ENCODE peak calls at places on chromosomes 2 and 18, in seven cellular contexts. K is H9; Z is lower lobe of right lung; V is heart right ventricle; Q is PC-9; X is CD8-positive, alpha-beta memory T cell; J is cardiac muscle cell. D is an unnamed sample. For H3K4me1, the result is how much of the 10 kb centered on the place peaks cover.

GRCh38 chr2:103179800-103180199 is 418.0 kb downstream of the TMEM182 start:
- DNase-seq in Z (no peak), K (no peak), X (no peak), Q (no peak), J (no peak), V (no peak), D (no peak)

GRCh38 chr2:236676131-236676873 is 106.7 kb downstream of the ACKR3 start:
- DNase-seq in V (no peak), X (no peak), Q (no peak), Z (no peak), J (no peak), K (no peak), D (peak)

GRCh38 chr2:112304298-112304941 is 29.0 kb downstream of the ZC3H6 start:
- DNase-seq in Z (no peak), K (no peak), J (no peak), V (no peak), Q (no peak), X (no peak), D (no peak)

GRCh38 chr18:61107107-61107506 is 226.1 kb upstream of the CDH20 start:
- DNase-seq in Z (no peak), Q (no peak), J (no peak), X (no peak), K (no peak), V (no peak), D (no peak)

GRCh38 chr2:118714115-118714514 is 133.3 kb downstream of the EN1 start:
- DNase-seq in X (no peak), J (no peak), Z (no peak), Q (no peak), K (no peak), V (no peak), D (no peak)

GRCh38 chr2:230866704-230867561 is 2.2 kb downstream of the ITM2C start:
- DNase-seq in V (no peak), J (peak), Q (no peak), K (no peak), X (peak), Z (no peak), D (peak)

GRCh38 chr18:4125246-4125938 is 329.7 kb downstream of the DLGAP1 start:
- DNase-seq in J (peak), K (peak), V (peak), Q (no peak), Z (no peak), X (no peak), D (peak)

GRCh38 chr2:212854766-212855165 is 296.6 kb downstream of the IKZF2 start:
- DNase-seq in J (no peak), Z (no peak), X (no peak), V (no peak), Q (no peak), K (no peak), D (no peak)

GRCh38 chr2:172833898-172834297 is 98.3 kb downstream of the RAPGEF4 start:
- DNase-seq in J (peak), Q (no peak), Z (no peak), K (no peak), V (peak), X (no peak), D (peak)

GRCh38 chr2:83705146-83705545 is 753.9 kb downstream of the SUCLG1 start:
- DNase-seq in Q (no peak), J (no peak), V (no peak), Z (no peak), K (no peak), X (no peak), D (no peak)

GRCh38 chr2:215698566-215698965 is 262.7 kb upstream of the FN1 start:
- DNase-seq in X (no peak), K (no peak), Z (no peak), V (no peak), J (peak), Q (no peak), D (peak)

GRCh38 chr2:201130524-201131186 is 14.7 kb downstream of the CFLAR start:
- DNase-seq in K (no peak), Q (no peak), Z (no peak), X (peak), V (peak), J (peak), D (peak)

DNA sequence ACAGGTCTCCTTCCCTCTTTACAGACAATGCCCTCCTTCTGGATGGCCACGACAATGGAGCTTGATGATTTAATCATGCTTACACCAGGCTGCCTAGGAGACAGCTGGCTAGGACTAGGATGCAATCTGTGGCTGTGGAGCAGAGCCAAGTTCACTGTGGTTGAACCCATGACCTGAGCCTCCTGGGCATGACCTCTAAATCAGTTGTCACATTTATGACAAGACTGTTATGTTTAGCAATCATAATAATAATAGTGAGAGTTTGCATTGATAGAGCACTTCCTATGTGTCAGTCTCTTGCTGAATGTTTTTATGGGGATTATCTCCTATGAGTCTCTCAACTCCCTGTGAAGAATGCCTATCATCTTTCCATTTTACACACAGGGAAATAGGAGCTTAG is 244.1 kb downstream of the ICOS start:
- DNase-seq in V (no peak), Z (peak), J (no peak), X (no peak), K (no peak), Q (no peak), D (no peak)
- H3K4me1 ChIP-seq in V (under half), Z (under half), J (under half), X (under half), K (under half), Q (under half), D (under half)

GRCh38 chr2:42360890-42361727 is at the start of gene COX7A2L:
- DNase-seq in X (peak), K (peak), J (peak), Z (peak), V (peak), Q (peak), D (peak)
- H3K27ac ChIP-seq in X (peak), K (peak), J (peak), Z (peak), V (peak), Q (peak), D (peak)

GRCh38 chr18:75200644-75201272 is 8.2 kb downstream of the PTGR3 start:
- DNase-seq in J (no peak), V (no peak), X (no peak), K (no peak), Z (no peak), Q (no peak), D (no peak)

GRCh38 chr18:75200071-75200470 is 8.9 kb downstream of the PTGR3 start:
- DNase-seq in Q (no peak), K (no peak), V (no peak), J (no peak), X (no peak), Z (no peak), D (no peak)

GRCh38 chr18:75201936-75202335 is 7.0 kb downstream of the PTGR3 start:
- DNase-seq in Q (no peak), V (no peak), K (no peak), Z (no peak), J (no peak), X (no peak), D (no peak)

GRCh38 chr18:75202976-75203375 is 6.0 kb downstream of the PTGR3 start:
- DNase-seq in K (no peak), Q (no peak), J (no peak), X (no peak), Z (no peak), V (no peak), D (no peak)

GRCh38 chr18:75201273-75201898 is 7.6 kb downstream of the PTGR3 start:
- DNase-seq in Q (no peak), X (no peak), V (no peak), Z (no peak), J (no peak), K (no peak), D (no peak)
- H3K4me1 ChIP-seq in Q (under half), X (under half), V (half or more), Z (under half), J (under half), K (under half), D (under half)

GRCh38 chr2:239147376-239147775 is 253.4 kb downstream of the HDAC4 start:
- DNase-seq in Z (peak), J (no peak), Q (no peak), K (no peak), V (no peak), X (peak), D (no peak)

GRCh38 chr2:239146741-239147181 is 254.1 kb downstream of the HDAC4 start:
- DNase-seq in K (no peak), Z (peak), Q (no peak), V (no peak), J (no peak), X (no peak), D (no peak)

GRCh38 chr2:239145106-239145505 is 255.7 kb downstream of the HDAC4 start:
- DNase-seq in K (no peak), V (no peak), J (no peak), X (no peak), Z (peak), Q (no peak), D (no peak)

GRCh38 chr2:239145601-239146000 is 255.2 kb downstream of the HDAC4 start:
- DNase-seq in K (no peak), V (no peak), Z (no peak), Q (no peak), J (no peak), X (no peak), D (no peak)

GRCh38 chr2:239146011-239146641 is 254.7 kb downstream of the HDAC4 start:
- DNase-seq in K (no peak), Q (no peak), V (no peak), J (no peak), Z (peak), X (peak), D (no peak)
- H3K27ac ChIP-seq in K (no peak), Q (no peak), V (no peak), J (no peak), Z (no peak), X (no peak), D (no peak)

DNA sequence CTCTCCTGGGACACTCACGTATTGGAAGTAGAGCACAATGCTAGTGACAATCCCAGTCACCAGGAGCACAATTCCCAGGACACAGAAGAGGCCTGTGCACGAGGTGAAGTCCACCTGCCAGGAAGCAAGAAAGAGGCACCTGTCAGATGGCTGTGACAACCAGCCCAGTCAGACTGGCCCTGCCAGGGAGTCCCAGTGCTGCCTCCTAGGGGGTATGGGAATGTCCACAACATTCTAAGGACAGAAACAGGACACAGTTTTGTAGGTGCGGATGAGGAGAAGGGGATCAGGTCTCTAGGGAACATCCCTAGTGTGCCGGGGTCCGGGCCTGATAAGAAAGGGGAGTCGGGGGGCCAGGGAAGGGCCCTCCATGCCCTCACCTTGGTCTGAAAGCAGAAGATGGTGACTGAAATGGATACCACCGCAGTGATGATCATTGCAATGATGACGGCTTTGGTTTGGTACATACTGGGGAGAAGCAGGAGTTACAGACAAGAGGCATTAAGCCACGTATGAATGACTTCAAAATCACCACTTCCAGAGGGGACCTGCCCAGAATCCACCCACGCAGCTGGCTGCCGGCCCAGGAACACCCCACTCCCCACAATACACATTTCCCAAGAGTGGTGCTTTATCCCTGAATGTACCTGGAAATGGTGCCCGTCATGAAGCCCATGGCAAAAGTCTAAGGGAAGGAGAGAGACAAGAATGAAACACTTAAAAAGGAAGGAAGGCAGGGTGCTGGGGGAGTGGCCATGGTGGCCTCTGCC is 6.9 kb downstream of the PNKD start:
- DNase-seq in V (no peak), Q (no peak), J (no peak), X (no peak), K (no peak), Z (peak), D (no peak)
- H3K4me1 ChIP-seq in V (under half), Q (under half), J (under half), X (under half), K (under half), Z (under half), D (under half)

DNA sequence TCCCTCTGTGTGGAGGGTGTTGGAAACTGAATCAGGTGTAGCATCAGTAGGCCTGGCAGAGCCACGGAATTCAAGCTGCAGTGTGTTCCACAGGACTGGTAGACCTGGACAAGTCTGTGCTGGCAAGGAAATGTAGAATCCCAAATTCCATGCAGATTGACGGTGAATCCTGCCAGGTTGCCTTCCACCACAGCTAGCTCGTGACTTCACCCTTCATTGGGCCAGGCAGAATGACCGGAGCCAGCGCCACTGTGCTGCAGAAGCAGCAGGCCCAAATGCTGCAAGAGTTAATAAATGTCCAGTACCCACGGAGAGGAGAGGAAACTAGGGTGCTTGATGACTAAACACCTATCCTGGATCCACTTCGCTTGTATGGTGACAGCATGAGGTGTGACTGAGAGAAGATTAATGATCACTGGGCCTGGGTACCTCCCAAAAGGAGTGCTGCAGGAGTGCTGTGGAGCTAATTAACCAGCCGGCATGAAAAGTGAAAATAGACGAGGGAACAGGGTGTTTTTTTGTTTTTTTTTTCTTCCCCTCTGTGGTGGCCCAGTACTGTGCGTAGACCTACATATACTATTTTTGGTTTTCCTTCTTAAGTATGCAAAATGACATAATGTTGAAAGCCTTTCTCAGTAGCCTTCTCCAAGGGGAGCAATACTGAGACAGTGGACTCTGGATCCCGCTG is 122.2 kb downstream of the TANC1 start:
- DNase-seq in Q (no peak), V (no peak), J (peak), Z (no peak), X (no peak), K (no peak), D (peak)
- H3K27ac ChIP-seq in Q (peak), V (peak), J (peak), Z (peak), X (no peak), K (no peak), D (peak)

DNA sequence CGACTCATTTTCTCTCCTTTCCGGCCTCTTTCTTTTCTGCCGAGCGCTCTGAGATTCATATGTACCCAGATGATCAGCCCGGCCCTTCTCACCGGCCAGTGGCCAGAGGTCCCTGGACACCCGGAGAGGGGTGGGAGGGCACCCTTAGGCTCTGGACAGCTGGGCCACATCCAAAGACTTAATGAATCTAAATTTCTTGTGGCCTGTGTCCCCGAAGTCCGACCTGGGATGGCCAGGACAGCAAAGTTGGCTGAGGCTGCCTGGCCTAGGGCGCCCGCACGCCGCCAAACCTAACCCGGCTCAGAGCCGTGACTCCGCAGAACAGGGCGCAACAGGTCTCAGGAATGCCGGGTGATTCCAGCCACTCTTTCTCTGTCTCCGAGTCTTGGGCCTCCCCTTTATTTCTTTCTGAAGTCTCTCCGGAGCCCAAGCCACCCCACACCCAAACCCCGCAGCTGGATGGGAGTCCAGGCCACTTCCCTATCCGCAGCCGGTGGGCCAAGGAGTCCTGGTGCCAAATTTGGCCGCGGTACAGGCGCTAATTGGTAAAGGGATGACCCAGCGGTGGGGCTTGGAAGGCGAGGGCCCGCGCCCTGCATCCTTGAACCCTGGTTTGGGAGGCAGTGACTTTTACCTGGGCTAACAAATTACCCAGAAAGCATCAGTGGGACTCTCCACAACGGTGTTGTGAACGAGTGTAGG is 2.6 kb upstream of the PAX3 start:
- DNase-seq in K (no peak), Z (no peak), V (no peak), Q (no peak), X (no peak), J (no peak), D (no peak)
- H3K4me1 ChIP-seq in K (under half), Z (half or more), V (under half), Q (under half), X (under half), J (under half), D (under half)

GRCh38 chr2:64330281-64330680 is 123.7 kb upstream of the LGALSL start:
- DNase-seq in J (no peak), Q (no peak), Z (no peak), X (no peak), K (no peak), V (no peak), D (no peak)

GRCh38 chr2:64331846-64332245 is 122.1 kb upstream of the LGALSL start:
- DNase-seq in V (no peak), K (no peak), Z (no peak), J (no peak), X (no peak), Q (no peak), D (no peak)

GRCh38 chr2:64331430-64331700 is 122.6 kb upstream of the LGALSL start:
- DNase-seq in V (no peak), K (peak), Z (no peak), J (no peak), X (no peak), Q (no peak), D (no peak)

GRCh38 chr2:64329848-64330247 is 124.1 kb upstream of the LGALSL start:
- DNase-seq in V (peak), J (peak), Q (no peak), Z (peak), X (no peak), K (no peak), D (peak)

GRCh38 chr2:64330691-64331429 is 123.1 kb upstream of the LGALSL start:
- DNase-seq in K (peak), X (peak), Q (peak), Z (peak), V (peak), J (peak), D (peak)
- H3K27ac ChIP-seq in K (no peak), X (no peak), Q (peak), Z (peak), V (peak), J (no peak), D (no peak)

D was measured in fibroblast of lung.